ENCODE peak calls at places on chromosomes 4 and X, in four cellular contexts. One of them, this sample, is unnamed. For H3K4me1, the result is how much of the 10 kb centered on the place peaks cover.

GRCh38 chr4:148090503-148091476 is 351.4 kb downstream of the NR3C2 start:
- DNase-seq in lower lobe of right lung: no peak
- DNase-seq in colonic mucosa: no peak
- DNase-seq in effector memory CD4-positive, alpha-beta T cell: no peak
- DNase-seq in this sample: no peak

GRCh38 chrX:24027985-24028384 is 999 bp upstream of the KLHL15 start:
- DNase-seq in colonic mucosa: no peak
- DNase-seq in effector memory CD4-positive, alpha-beta T cell: no peak
- DNase-seq in lower lobe of right lung: no peak
- DNase-seq in this sample: no peak

GRCh38 chr4:147103403-147103946 is 157.8 kb upstream of the TTC29 start:
- DNase-seq in effector memory CD4-positive, alpha-beta T cell: no peak
- DNase-seq in lower lobe of right lung: no peak
- DNase-seq in colonic mucosa: no peak
- DNase-seq in this sample: no peak

GRCh38 chr4:88818650-88819470 is 121.2 kb upstream of the NAP1L5 start:
- DNase-seq in lower lobe of right lung: no peak
- DNase-seq in effector memory CD4-positive, alpha-beta T cell: no peak
- DNase-seq in colonic mucosa: peak
- DNase-seq in this sample: peak

GRCh38 chr4:4554234-4554633 is 12.4 kb upstream of the STX18 start:
- DNase-seq in effector memory CD4-positive, alpha-beta T cell: no peak
- DNase-seq in lower lobe of right lung: no peak
- DNase-seq in colonic mucosa: no peak
- DNase-seq in this sample: no peak

GRCh38 chr4:21012851-21013331 is 312.6 kb downstream of the PACRGL start:
- DNase-seq in colonic mucosa: no peak
- DNase-seq in lower lobe of right lung: no peak
- DNase-seq in effector memory CD4-positive, alpha-beta T cell: no peak
- DNase-seq in this sample: no peak

GRCh38 chr4:4754641-4755040 is 104.8 kb upstream of the MSX1 start:
- DNase-seq in colonic mucosa: no peak
- DNase-seq in lower lobe of right lung: no peak
- DNase-seq in effector memory CD4-positive, alpha-beta T cell: no peak
- DNase-seq in this sample: no peak

GRCh38 chrX:154411322-154411980 is at the start of gene TAFAZZIN:
- DNase-seq in colonic mucosa: peak
- DNase-seq in effector memory CD4-positive, alpha-beta T cell: peak
- DNase-seq in lower lobe of right lung: peak
- DNase-seq in this sample: peak

GRCh38 chr4:7020290-7020689 is 22.9 kb upstream of the TADA2B start:
- DNase-seq in colonic mucosa: no peak
- DNase-seq in effector memory CD4-positive, alpha-beta T cell: no peak
- DNase-seq in lower lobe of right lung: no peak
- DNase-seq in this sample: no peak

GRCh38 chrX:107451754-107452153 is 2.3 kb downstream of the FRMPD3 start:
- DNase-seq in colonic mucosa: no peak
- DNase-seq in effector memory CD4-positive, alpha-beta T cell: no peak
- DNase-seq in lower lobe of right lung: no peak
- DNase-seq in this sample: no peak

GRCh38 chr4:160224049-160224448 is 1121.2 kb downstream of the RAPGEF2 start:
- DNase-seq in lower lobe of right lung: no peak
- DNase-seq in colonic mucosa: no peak
- DNase-seq in effector memory CD4-positive, alpha-beta T cell: no peak
- DNase-seq in this sample: no peak

GRCh38 chr4:122826000-122826595 is 533 bp upstream of the FGF2 start:
- DNase-seq in effector memory CD4-positive, alpha-beta T cell: no peak
- DNase-seq in colonic mucosa: no peak
- DNase-seq in lower lobe of right lung: no peak
- DNase-seq in this sample: no peak
- H3K4me3 ChIP-seq in effector memory CD4-positive, alpha-beta T cell: no peak
- H3K4me3 ChIP-seq in colonic mucosa: peak
- H3K4me3 ChIP-seq in lower lobe of right lung: peak
- H3K4me3 ChIP-seq in this sample: no peak

GRCh38 chr4:99629962-99630554 is 27.6 kb downstream of the C4orf54 start:
- DNase-seq in colonic mucosa: no peak
- DNase-seq in lower lobe of right lung: no peak
- DNase-seq in effector memory CD4-positive, alpha-beta T cell: no peak
- DNase-seq in this sample: no peak
- H3K4me1 ChIP-seq in colonic mucosa: under half
- H3K4me1 ChIP-seq in lower lobe of right lung: under half
- H3K4me1 ChIP-seq in effector memory CD4-positive, alpha-beta T cell: under half
- H3K4me1 ChIP-seq in this sample: under half

GRCh38 chr4:153115322-153116100 is 88.7 kb upstream of the TRIM2 start:
- DNase-seq in effector memory CD4-positive, alpha-beta T cell: peak
- DNase-seq in colonic mucosa: peak
- DNase-seq in lower lobe of right lung: no peak
- DNase-seq in this sample: peak
- H3K4me3 ChIP-seq in effector memory CD4-positive, alpha-beta T cell: peak
- H3K4me3 ChIP-seq in colonic mucosa: peak
- H3K4me3 ChIP-seq in lower lobe of right lung: peak
- H3K4me3 ChIP-seq in this sample: peak

GRCh38 chr4:40300371-40301162 is 34.6 kb upstream of the CHRNA9 start:
- DNase-seq in colonic mucosa: no peak
- DNase-seq in effector memory CD4-positive, alpha-beta T cell: no peak
- DNase-seq in lower lobe of right lung: no peak
- DNase-seq in this sample: no peak
- H3K4me1 ChIP-seq in colonic mucosa: under half
- H3K4me1 ChIP-seq in effector memory CD4-positive, alpha-beta T cell: half or more
- H3K4me1 ChIP-seq in lower lobe of right lung: under half
- H3K4me1 ChIP-seq in this sample: half or more

DNA sequence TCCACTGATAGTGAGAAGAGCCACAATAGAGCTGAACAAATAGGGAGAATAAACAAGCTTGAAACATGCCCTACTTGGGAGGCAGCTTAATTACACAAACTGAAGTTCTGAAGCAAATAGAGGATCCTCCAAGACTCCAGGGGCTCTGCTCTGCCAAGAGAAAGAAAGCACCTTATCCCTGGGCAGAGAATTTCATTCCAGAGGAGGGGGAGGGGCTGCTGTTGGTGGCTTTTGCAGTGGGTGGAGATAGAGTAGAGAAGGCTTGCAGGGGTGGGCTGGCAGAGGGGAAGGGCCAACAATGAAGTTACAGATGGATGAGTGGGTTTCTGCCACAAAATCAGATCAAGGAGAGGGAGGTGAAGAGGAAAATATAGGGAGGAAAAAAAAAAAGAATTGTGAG is 1.0 kb upstream of the LPAR4 start:
- DNase-seq in lower lobe of right lung: no peak
- DNase-seq in effector memory CD4-positive, alpha-beta T cell: no peak
- DNase-seq in colonic mucosa: no peak
- DNase-seq in this sample: no peak
- H3K4me3 ChIP-seq in lower lobe of right lung: no peak
- H3K4me3 ChIP-seq in effector memory CD4-positive, alpha-beta T cell: no peak
- H3K4me3 ChIP-seq in colonic mucosa: no peak
- H3K4me3 ChIP-seq in this sample: no peak

GRCh38 chr4:85151349-85151748 is 184.9 kb upstream of the WDFY3 start:
- DNase-seq in colonic mucosa: no peak
- DNase-seq in effector memory CD4-positive, alpha-beta T cell: no peak
- DNase-seq in lower lobe of right lung: no peak
- DNase-seq in this sample: no peak

GRCh38 chr4:85153221-85153620 is 186.7 kb upstream of the WDFY3 start:
- DNase-seq in colonic mucosa: no peak
- DNase-seq in lower lobe of right lung: no peak
- DNase-seq in effector memory CD4-positive, alpha-beta T cell: no peak
- DNase-seq in this sample: no peak

GRCh38 chr4:85151786-85152185 is 185.3 kb upstream of the WDFY3 start:
- DNase-seq in colonic mucosa: no peak
- DNase-seq in effector memory CD4-positive, alpha-beta T cell: no peak
- DNase-seq in lower lobe of right lung: no peak
- DNase-seq in this sample: no peak

GRCh38 chr4:85149656-85150055 is 183.2 kb upstream of the WDFY3 start:
- DNase-seq in colonic mucosa: no peak
- DNase-seq in lower lobe of right lung: no peak
- DNase-seq in effector memory CD4-positive, alpha-beta T cell: no peak
- DNase-seq in this sample: no peak

DNA sequence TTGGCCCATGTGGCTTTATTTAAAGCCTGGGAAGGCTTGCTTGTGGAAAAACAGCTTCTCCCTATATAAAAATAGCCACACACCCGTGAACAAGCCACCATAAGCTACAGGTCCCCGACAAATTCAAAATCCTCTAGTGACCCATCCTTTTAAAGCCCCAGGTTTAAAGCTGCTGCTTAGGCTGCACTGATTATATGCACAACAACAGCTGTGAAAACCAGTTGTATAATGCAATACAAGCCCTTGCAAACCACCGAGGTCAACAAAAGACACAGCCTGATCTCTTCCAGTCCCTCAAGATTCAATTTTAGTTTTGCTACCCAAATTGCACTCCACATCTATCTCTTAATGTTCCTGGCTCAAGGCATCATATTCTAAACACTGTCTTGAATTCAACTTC is 186.0 kb upstream of the WDFY3 start:
- DNase-seq in effector memory CD4-positive, alpha-beta T cell: no peak
- DNase-seq in colonic mucosa: no peak
- DNase-seq in lower lobe of right lung: no peak
- DNase-seq in this sample: no peak
- H3K4me1 ChIP-seq in effector memory CD4-positive, alpha-beta T cell: under half
- H3K4me1 ChIP-seq in colonic mucosa: under half
- H3K4me1 ChIP-seq in lower lobe of right lung: under half
- H3K4me1 ChIP-seq in this sample: under half

This sample was measured in naive thymus-derived CD4-positive, alpha-beta T cell.